ENCODE peak calls at places on chromosome 20, in ten cellular contexts. Q, V, N, J, W, G, Y, C, X and R are unnamed samples.
A peak's percentile ranks its signal among the peaks of the same experiment; 100 is the strongest.

GRCh38 chr20:63377256-63378114 is 16.3 kb upstream of the CHRNA4 start:
- DNase-seq in Q (no peak), V (no peak), N (no peak), J (no peak), W (peak; percentile 91), G (no peak), Y (no peak), C (no peak), X (no peak), R (no peak)

GRCh38 chr20:32031007-32031958 is 20.8 kb upstream of the HCK start:
- DNase-seq in Q (peak; percentile 90), V (peak; percentile 84), N (peak; percentile 63), J (peak; percentile 86), W (peak; percentile 98), G (peak; percentile 66), Y (peak; percentile 39), C (peak; percentile 65), X (peak; percentile 83), R (no peak)

GRCh38 chr20:53216856-53217576 is 244.9 kb downstream of the TSHZ2 start:
- DNase-seq in Q (peak; percentile 92), V (peak; percentile 85), N (peak; percentile 14), J (peak; percentile 47), W (peak; percentile 83), G (peak; percentile 63), Y (no peak), C (peak; percentile 54), X (peak; percentile 4), R (no peak)

GRCh38 chr20:17505664-17506517 is 25.3 kb downstream of the BFSP1 start:
- DNase-seq in Q (no peak), V (peak; percentile 53), N (peak; percentile 17), J (no peak), W (no peak), G (no peak), Y (no peak), C (no peak), X (peak; percentile 62), R (no peak)

GRCh38 chr20:2236266-2236665 is 59.5 kb upstream of the TGM3 start:
- DNase-seq in Q (no peak), V (no peak), N (no peak), J (peak; percentile 34), W (no peak), G (no peak), Y (no peak), C (no peak), X (peak; percentile 19), R (no peak)

GRCh38 chr20:61953789-61954125 is 111.9 kb downstream of the TAF4 start:
- DNase-seq in Q (no peak), V (no peak), N (no peak), J (no peak), W (no peak), G (no peak), Y (no peak), C (no peak), X (no peak), R (no peak)

GRCh38 chr20:32527447-32528055 is 57.6 kb downstream of the NOL4L start:
- DNase-seq in Q (no peak), V (no peak), N (no peak), J (no peak), W (peak; percentile 39), G (no peak), Y (no peak), C (no peak), X (no peak), R (no peak)

GRCh38 chr20:61696181-61696735 is 369.4 kb downstream of the TAF4 start:
- DNase-seq in Q (no peak), V (no peak), N (no peak), J (no peak), W (no peak), G (no peak), Y (no peak), C (no peak), X (no peak), R (peak; percentile 75)

GRCh38 chr20:3655032-3655405 is 8.2 kb downstream of the GFRA4 start:
- DNase-seq in Q (no peak), V (peak; percentile 33), N (no peak), J (no peak), W (no peak), G (no peak), Y (no peak), C (no peak), X (no peak), R (no peak)

GRCh38 chr20:44019638-44020335 is 105.1 kb downstream of the TOX2 start:
- DNase-seq in Q (no peak), V (no peak), N (no peak), J (no peak), W (peak; percentile 23), G (no peak), Y (no peak), C (no peak), X (peak; percentile 62), R (no peak)

GRCh38 chr20:38115205-38115604 is 49.9 kb downstream of the TGM2 start:
- DNase-seq in Q (no peak), V (peak; percentile 40), N (no peak), J (no peak), W (no peak), G (no peak), Y (no peak), C (no peak), X (no peak), R (no peak)
- TF ChIP-seq CTCF in Q (no peak), V (no peak), N (no peak), J (peak; percentile 6), W (no peak), G (no peak), Y (peak; percentile 30), C (no peak), X (no peak), R (peak; percentile 54)

GRCh38 chr20:49916146-49917002 is 1.0 kb upstream of the SPATA2 start:
- DNase-seq in Q (peak; percentile 85), V (peak; percentile 83), N (no peak), J (peak; percentile 75), W (no peak), G (no peak), Y (no peak), C (no peak), X (peak; percentile 52), R (no peak)

GRCh38 chr20:49915118-49915379 is 280 bp downstream of the SPATA2 start:
- DNase-seq in Q (no peak), V (no peak), N (no peak), J (no peak), W (no peak), G (no peak), Y (no peak), C (no peak), X (no peak), R (peak; percentile 86)

GRCh38 chr20:49914310-49915117 is 815 bp downstream of the SPATA2 start:
- DNase-seq in Q (no peak), V (peak; percentile 58), N (no peak), J (no peak), W (peak; percentile 65), G (no peak), Y (no peak), C (no peak), X (no peak), R (peak; percentile 51)

GRCh38 chr20:49913399-49914047 is 1.8 kb downstream of the SPATA2 start:
- DNase-seq in Q (no peak), V (no peak), N (no peak), J (no peak), W (no peak), G (no peak), Y (no peak), C (no peak), X (no peak), R (no peak)

DNA sequence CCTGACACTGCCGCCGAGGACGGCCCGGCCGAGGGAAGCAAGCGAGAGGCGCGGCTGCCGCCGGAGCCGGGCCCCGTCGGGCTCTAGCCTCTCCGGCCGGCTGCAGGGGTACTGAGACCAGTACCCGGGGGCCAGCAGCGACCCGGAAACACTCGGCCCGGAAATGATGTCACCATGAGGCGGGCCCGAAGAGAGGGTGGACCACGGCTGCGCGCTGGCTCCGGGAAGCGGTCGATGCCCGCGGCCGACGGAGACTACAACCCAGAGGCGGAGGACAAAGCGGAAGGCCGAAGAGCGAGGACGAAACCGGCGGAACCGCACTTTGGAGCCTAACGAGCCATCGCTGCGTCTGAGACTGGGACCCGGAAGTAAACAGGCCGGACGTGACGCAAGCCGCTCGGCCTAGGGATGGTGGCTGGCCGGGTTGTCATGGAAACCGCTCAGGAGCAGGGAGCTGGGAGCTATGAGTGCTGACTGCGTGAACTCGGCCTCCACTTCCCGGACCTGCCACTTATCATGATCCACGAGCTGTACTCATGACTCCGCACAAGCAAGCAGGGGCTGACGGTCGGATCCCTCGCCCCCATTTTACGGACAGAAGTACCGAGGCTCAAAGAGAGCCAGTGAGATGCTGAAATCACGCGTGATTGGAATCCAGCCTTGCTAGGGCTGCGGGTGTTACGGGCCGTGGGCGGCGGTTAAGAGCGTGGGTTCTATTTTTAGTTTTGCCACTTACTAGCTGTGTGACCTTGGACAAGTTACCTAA is at the start of gene SPATA2:
- DNase-seq in Q (peak; percentile 98), V (peak; percentile 99), N (peak; percentile 95), J (peak; percentile 89), W (peak; percentile 98), G (peak; percentile 97), Y (peak; percentile 88), C (peak; percentile 97), X (peak; percentile 96), R (peak; percentile 96)
- TF ChIP-seq CTCF in Q (no peak), V (no peak), N (no peak), J (no peak), W (no peak), G (no peak), Y (no peak), C (no peak), X (no peak), R (no peak)

GRCh38 chr20:58621906-58622548 is 29.1 kb upstream of the STX16 start:
- DNase-seq in Q (no peak), V (no peak), N (no peak), J (no peak), W (no peak), G (no peak), Y (no peak), C (no peak), X (peak; percentile 28), R (no peak)
- TF ChIP-seq CTCF in Q (no peak), V (no peak), N (peak; percentile 25), J (no peak), W (no peak), G (no peak), Y (peak; percentile 21), C (peak; percentile 8), X (peak; percentile 35), R (peak; percentile 41)

GRCh38 chr20:37542281-37542680 is 14.6 kb upstream of the BLCAP start:
- DNase-seq in Q (no peak), V (peak; percentile 1), N (no peak), J (no peak), W (no peak), G (no peak), Y (no peak), C (no peak), X (no peak), R (no peak)

GRCh38 chr20:37545516-37545915 is 17.8 kb upstream of the BLCAP start:
- DNase-seq in Q (no peak), V (no peak), N (no peak), J (no peak), W (no peak), G (no peak), Y (no peak), C (no peak), X (no peak), R (no peak)

GRCh38 chr20:37541326-37541725 is 13.7 kb upstream of the BLCAP start:
- DNase-seq in Q (no peak), V (peak; percentile 28), N (no peak), J (no peak), W (no peak), G (no peak), Y (no peak), C (no peak), X (no peak), R (no peak)

GRCh38 chr20:37544386-37544785 is 16.7 kb upstream of the BLCAP start:
- DNase-seq in Q (no peak), V (peak; percentile 8), N (no peak), J (no peak), W (no peak), G (no peak), Y (no peak), C (no peak), X (no peak), R (no peak)

GRCh38 chr20:37543828-37544227 is 16.2 kb upstream of the BLCAP start:
- DNase-seq in Q (peak; percentile 32), V (peak; percentile 29), N (no peak), J (peak; percentile 51), W (no peak), G (no peak), Y (no peak), C (no peak), X (peak; percentile 66), R (no peak)
- TF ChIP-seq CTCF in Q (peak; percentile 42), V (peak; percentile 24), N (peak; percentile 54), J (peak; percentile 32), W (peak; percentile 53), G (peak; percentile 4), Y (peak; percentile 61), C (no peak), X (peak; percentile 50), R (peak; percentile 75)